ENCODE peak calls at places on chromosomes 16 and 17, in five cellular contexts. One of them, this sample, is unnamed.

GRCh38 chr16:53598513-53599266 is 95.7 kb upstream of the AKTIP start:
- DNase-seq in HTR-8/SVneo: no peak
- DNase-seq in cardiac fibroblast: no peak
- DNase-seq in stimulated activated CD4-positive, alpha-beta T cell treated with anti-CD3 and anti-CD28 coated beads, Interleukin-4, amount 100 ng/mL, for 24 hours: no peak
- DNase-seq in AG10803: peak; percentile 81
- DNase-seq in this sample: no peak

GRCh38 chr17:31493656-31494155 is 102.2 kb downstream of the RAB11FIP4 start:
- DNase-seq in stimulated activated CD4-positive, alpha-beta T cell treated with anti-CD3 and anti-CD28 coated beads, Interleukin-4, amount 100 ng/mL, for 24 hours: no peak
- DNase-seq in AG10803: no peak
- DNase-seq in HTR-8/SVneo: no peak
- DNase-seq in cardiac fibroblast: no peak
- DNase-seq in this sample: no peak

GRCh38 chr16:48505705-48506104 is 104.3 kb downstream of the N4BP1 start:
- DNase-seq in cardiac fibroblast: no peak
- DNase-seq in stimulated activated CD4-positive, alpha-beta T cell treated with anti-CD3 and anti-CD28 coated beads, Interleukin-4, amount 100 ng/mL, for 24 hours: no peak
- DNase-seq in HTR-8/SVneo: no peak
- DNase-seq in AG10803: no peak
- DNase-seq in this sample: no peak

GRCh38 chr17:77322534-77323412 is 182.0 kb downstream of the SEC14L1 start:
- DNase-seq in stimulated activated CD4-positive, alpha-beta T cell treated with anti-CD3 and anti-CD28 coated beads, Interleukin-4, amount 100 ng/mL, for 24 hours: no peak
- DNase-seq in cardiac fibroblast: peak; percentile 99
- DNase-seq in AG10803: peak; percentile 99
- DNase-seq in HTR-8/SVneo: peak; percentile 97
- DNase-seq in this sample: no peak

GRCh38 chr16:83271123-83271522 is 536.7 kb upstream of the HSBP1 start:
- DNase-seq in cardiac fibroblast: no peak
- DNase-seq in stimulated activated CD4-positive, alpha-beta T cell treated with anti-CD3 and anti-CD28 coated beads, Interleukin-4, amount 100 ng/mL, for 24 hours: no peak
- DNase-seq in AG10803: peak; percentile 67
- DNase-seq in HTR-8/SVneo: no peak
- DNase-seq in this sample: no peak

GRCh38 chr16:68737046-68737729 is at the start of gene CDH1:
- DNase-seq in HTR-8/SVneo: no peak
- DNase-seq in stimulated activated CD4-positive, alpha-beta T cell treated with anti-CD3 and anti-CD28 coated beads, Interleukin-4, amount 100 ng/mL, for 24 hours: no peak
- DNase-seq in AG10803: no peak
- DNase-seq in cardiac fibroblast: no peak
- DNase-seq in this sample: no peak

GRCh38 chr17:21679256-21680146 is 12.8 kb upstream of the KCNJ18 start:
- DNase-seq in AG10803: no peak
- DNase-seq in cardiac fibroblast: no peak
- DNase-seq in HTR-8/SVneo: no peak
- DNase-seq in stimulated activated CD4-positive, alpha-beta T cell treated with anti-CD3 and anti-CD28 coated beads, Interleukin-4, amount 100 ng/mL, for 24 hours: no peak
- DNase-seq in this sample: no peak

GRCh38 chr16:54846761-54847160 is 83.9 kb upstream of the IRX5 start:
- DNase-seq in cardiac fibroblast: no peak
- DNase-seq in stimulated activated CD4-positive, alpha-beta T cell treated with anti-CD3 and anti-CD28 coated beads, Interleukin-4, amount 100 ng/mL, for 24 hours: no peak
- DNase-seq in AG10803: no peak
- DNase-seq in HTR-8/SVneo: no peak
- DNase-seq in this sample: no peak

GRCh38 chr16:73996624-73997339 is 299.8 kb upstream of the PSMD7 start:
- DNase-seq in stimulated activated CD4-positive, alpha-beta T cell treated with anti-CD3 and anti-CD28 coated beads, Interleukin-4, amount 100 ng/mL, for 24 hours: no peak
- DNase-seq in AG10803: no peak
- DNase-seq in cardiac fibroblast: no peak
- DNase-seq in HTR-8/SVneo: no peak
- DNase-seq in this sample: no peak

GRCh38 chr17:74810699-74811485 is 34.7 kb upstream of the NAT9 start:
- DNase-seq in HTR-8/SVneo: no peak
- DNase-seq in AG10803: no peak
- DNase-seq in cardiac fibroblast: no peak
- DNase-seq in stimulated activated CD4-positive, alpha-beta T cell treated with anti-CD3 and anti-CD28 coated beads, Interleukin-4, amount 100 ng/mL, for 24 hours: no peak
- DNase-seq in this sample: no peak

GRCh38 chr16:20844588-20844987 is 38.3 kb downstream of the REXO5 start:
- DNase-seq in HTR-8/SVneo: no peak
- DNase-seq in stimulated activated CD4-positive, alpha-beta T cell treated with anti-CD3 and anti-CD28 coated beads, Interleukin-4, amount 100 ng/mL, for 24 hours: no peak
- DNase-seq in AG10803: no peak
- DNase-seq in cardiac fibroblast: no peak
- DNase-seq in this sample: peak; percentile 58

GRCh38 chr16:88655733-88656281 is 5.0 kb upstream of the CYBA start:
- DNase-seq in HTR-8/SVneo: no peak
- DNase-seq in AG10803: no peak
- DNase-seq in cardiac fibroblast: no peak
- DNase-seq in stimulated activated CD4-positive, alpha-beta T cell treated with anti-CD3 and anti-CD28 coated beads, Interleukin-4, amount 100 ng/mL, for 24 hours: no peak
- DNase-seq in this sample: no peak

GRCh38 chr17:39622380-39623006 is 4.3 kb upstream of the PPP1R1B start:
- DNase-seq in HTR-8/SVneo: no peak
- DNase-seq in stimulated activated CD4-positive, alpha-beta T cell treated with anti-CD3 and anti-CD28 coated beads, Interleukin-4, amount 100 ng/mL, for 24 hours: peak; percentile 66
- DNase-seq in cardiac fibroblast: no peak
- DNase-seq in AG10803: no peak
- DNase-seq in this sample: no peak

GRCh38 chr17:36544049-36544319 is 735 bp upstream of the GGNBP2 start:
- DNase-seq in HTR-8/SVneo: peak; percentile 54
- DNase-seq in AG10803: peak; percentile 64
- DNase-seq in cardiac fibroblast: no peak
- DNase-seq in stimulated activated CD4-positive, alpha-beta T cell treated with anti-CD3 and anti-CD28 coated beads, Interleukin-4, amount 100 ng/mL, for 24 hours: peak; percentile 23
- DNase-seq in this sample: peak; percentile 26

GRCh38 chr17:45006927-45007461 is 38.9 kb upstream of the C1QL1 start:
- DNase-seq in HTR-8/SVneo: peak; percentile 48
- DNase-seq in cardiac fibroblast: no peak
- DNase-seq in stimulated activated CD4-positive, alpha-beta T cell treated with anti-CD3 and anti-CD28 coated beads, Interleukin-4, amount 100 ng/mL, for 24 hours: no peak
- DNase-seq in AG10803: no peak
- DNase-seq in this sample: no peak

GRCh38 chr17:76381633-76382304 is 2.6 kb upstream of the SPHK1 start:
- DNase-seq in AG10803: no peak
- DNase-seq in cardiac fibroblast: peak; percentile 75
- DNase-seq in HTR-8/SVneo: no peak
- DNase-seq in stimulated activated CD4-positive, alpha-beta T cell treated with anti-CD3 and anti-CD28 coated beads, Interleukin-4, amount 100 ng/mL, for 24 hours: no peak
- DNase-seq in this sample: no peak

GRCh38 chr16:3276679-3277078 is 6.6 kb upstream of the ZNF263 start:
- DNase-seq in AG10803: no peak
- DNase-seq in cardiac fibroblast: no peak
- DNase-seq in stimulated activated CD4-positive, alpha-beta T cell treated with anti-CD3 and anti-CD28 coated beads, Interleukin-4, amount 100 ng/mL, for 24 hours: no peak
- DNase-seq in HTR-8/SVneo: no peak
- DNase-seq in this sample: no peak

GRCh38 chr16:89330177-89330856 is 112.8 kb downstream of the ZNF778 start:
- DNase-seq in AG10803: no peak
- DNase-seq in cardiac fibroblast: no peak
- DNase-seq in HTR-8/SVneo: peak; percentile 67
- DNase-seq in stimulated activated CD4-positive, alpha-beta T cell treated with anti-CD3 and anti-CD28 coated beads, Interleukin-4, amount 100 ng/mL, for 24 hours: no peak
- DNase-seq in this sample: peak; percentile 40

GRCh38 chr17:43033947-43034622 is 9.1 kb downstream of the RND2 start:
- DNase-seq in HTR-8/SVneo: no peak
- DNase-seq in AG10803: no peak
- DNase-seq in cardiac fibroblast: no peak
- DNase-seq in stimulated activated CD4-positive, alpha-beta T cell treated with anti-CD3 and anti-CD28 coated beads, Interleukin-4, amount 100 ng/mL, for 24 hours: no peak
- DNase-seq in this sample: no peak

GRCh38 chr17:74452027-74452840 is 14.2 kb upstream of the CD300A start:
- DNase-seq in cardiac fibroblast: no peak
- DNase-seq in HTR-8/SVneo: no peak
- DNase-seq in stimulated activated CD4-positive, alpha-beta T cell treated with anti-CD3 and anti-CD28 coated beads, Interleukin-4, amount 100 ng/mL, for 24 hours: no peak
- DNase-seq in AG10803: no peak
- DNase-seq in this sample: peak; percentile 61

GRCh38 chr17:59406808-59407381 is 75.4 kb downstream of the YPEL2 start:
- DNase-seq in stimulated activated CD4-positive, alpha-beta T cell treated with anti-CD3 and anti-CD28 coated beads, Interleukin-4, amount 100 ng/mL, for 24 hours: no peak
- DNase-seq in HTR-8/SVneo: peak; percentile 71
- DNase-seq in cardiac fibroblast: peak; percentile 74
- DNase-seq in AG10803: peak; percentile 26
- DNase-seq in this sample: no peak

GRCh38 chr16:67833418-67834241 is 8.5 kb upstream of the THAP11 start:
- DNase-seq in HTR-8/SVneo: peak; percentile 98
- DNase-seq in stimulated activated CD4-positive, alpha-beta T cell treated with anti-CD3 and anti-CD28 coated beads, Interleukin-4, amount 100 ng/mL, for 24 hours: peak; percentile 94
- DNase-seq in cardiac fibroblast: peak; percentile 91
- DNase-seq in AG10803: peak; percentile 82
- DNase-seq in this sample: peak; percentile 94

GRCh38 chr16:69741951-69742904 is 12.5 kb downstream of the NOB1 start:
- DNase-seq in stimulated activated CD4-positive, alpha-beta T cell treated with anti-CD3 and anti-CD28 coated beads, Interleukin-4, amount 100 ng/mL, for 24 hours: no peak
- DNase-seq in AG10803: no peak
- DNase-seq in cardiac fibroblast: peak; percentile 62
- DNase-seq in HTR-8/SVneo: no peak
- DNase-seq in this sample: no peak

GRCh38 chr16:53091508-53092211 is 36.9 kb downstream of the CHD9 start:
- DNase-seq in AG10803: peak; percentile 91
- DNase-seq in HTR-8/SVneo: no peak
- DNase-seq in stimulated activated CD4-positive, alpha-beta T cell treated with anti-CD3 and anti-CD28 coated beads, Interleukin-4, amount 100 ng/mL, for 24 hours: no peak
- DNase-seq in cardiac fibroblast: peak; percentile 97
- DNase-seq in this sample: no peak

GRCh38 chr17:7947651-7948050 is 15.6 kb downstream of the CNTROB start:
- DNase-seq in cardiac fibroblast: peak; percentile 55
- DNase-seq in stimulated activated CD4-positive, alpha-beta T cell treated with anti-CD3 and anti-CD28 coated beads, Interleukin-4, amount 100 ng/mL, for 24 hours: no peak
- DNase-seq in HTR-8/SVneo: no peak
- DNase-seq in AG10803: no peak
- DNase-seq in this sample: no peak

GRCh38 chr17:82881292-82881823 is 41.5 kb upstream of the ZNF750 start:
- DNase-seq in HTR-8/SVneo: no peak
- DNase-seq in stimulated activated CD4-positive, alpha-beta T cell treated with anti-CD3 and anti-CD28 coated beads, Interleukin-4, amount 100 ng/mL, for 24 hours: no peak
- DNase-seq in cardiac fibroblast: no peak
- DNase-seq in AG10803: no peak
- DNase-seq in this sample: peak; percentile 36

GRCh38 chr16:79647586-79647985 is 47.0 kb upstream of the MAF start:
- DNase-seq in stimulated activated CD4-positive, alpha-beta T cell treated with anti-CD3 and anti-CD28 coated beads, Interleukin-4, amount 100 ng/mL, for 24 hours: no peak
- DNase-seq in HTR-8/SVneo: no peak
- DNase-seq in AG10803: no peak
- DNase-seq in cardiac fibroblast: no peak
- DNase-seq in this sample: no peak

GRCh38 chr16:4882633-4883285 is 35.5 kb downstream of the UBN1 start:
- DNase-seq in AG10803: peak; percentile 20
- DNase-seq in cardiac fibroblast: peak; percentile 43
- DNase-seq in HTR-8/SVneo: peak; percentile 42
- DNase-seq in stimulated activated CD4-positive, alpha-beta T cell treated with anti-CD3 and anti-CD28 coated beads, Interleukin-4, amount 100 ng/mL, for 24 hours: no peak
- DNase-seq in this sample: no peak

GRCh38 chr16:1458336-1458976 is 14.1 kb upstream of the CCDC154 start:
- DNase-seq in stimulated activated CD4-positive, alpha-beta T cell treated with anti-CD3 and anti-CD28 coated beads, Interleukin-4, amount 100 ng/mL, for 24 hours: peak; percentile 35
- DNase-seq in HTR-8/SVneo: no peak
- DNase-seq in cardiac fibroblast: no peak
- DNase-seq in AG10803: peak; percentile 66
- DNase-seq in this sample: no peak

GRCh38 chr17:74748279-74748528 is 224 bp upstream of the NHERF1 start:
- DNase-seq in AG10803: no peak
- DNase-seq in HTR-8/SVneo: no peak
- DNase-seq in cardiac fibroblast: no peak
- DNase-seq in stimulated activated CD4-positive, alpha-beta T cell treated with anti-CD3 and anti-CD28 coated beads, Interleukin-4, amount 100 ng/mL, for 24 hours: no peak
- DNase-seq in this sample: no peak

GRCh38 chr16:2428051-2428786 is 1.0 kb upstream of the CCNF start:
- DNase-seq in HTR-8/SVneo: peak; percentile 34
- DNase-seq in stimulated activated CD4-positive, alpha-beta T cell treated with anti-CD3 and anti-CD28 coated beads, Interleukin-4, amount 100 ng/mL, for 24 hours: no peak
- DNase-seq in cardiac fibroblast: peak; percentile 32
- DNase-seq in AG10803: no peak
- DNase-seq in this sample: no peak

GRCh38 chr16:67966549-67967182 is 1.8 kb downstream of the SLC12A4 start:
- DNase-seq in stimulated activated CD4-positive, alpha-beta T cell treated with anti-CD3 and anti-CD28 coated beads, Interleukin-4, amount 100 ng/mL, for 24 hours: no peak
- DNase-seq in cardiac fibroblast: peak; percentile 48
- DNase-seq in HTR-8/SVneo: peak; percentile 71
- DNase-seq in AG10803: peak; percentile 68
- DNase-seq in this sample: no peak